ENCODE peak calls at places on chromosomes 2 and 18, in seven cellular contexts. V is tibial nerve, J is fibroblast of lung, D is psoas muscle, T is BE2C, N is upper lobe of left lung, Y is upper lobe of right lung. H is an unnamed sample. For H3K4me1, the result is how much of the 10 kb centered on the place peaks cover.

GRCh38 chr18:20997371-20997770 is 114.2 kb downstream of the ROCK1 start:
- DNase-seq in V (no peak), J (no peak), D (no peak), T (no peak), N (no peak), Y (no peak), H (peak)

GRCh38 chr2:149877913-149878312 is 290.3 kb upstream of the MMADHC start:
- DNase-seq in V (no peak), J (peak), D (no peak), T (no peak), N (no peak), Y (no peak), H (no peak)

GRCh38 chr2:137809252-137809651 is 155.0 kb upstream of the HNMT start:
- DNase-seq in V (no peak), J (no peak), D (no peak), T (no peak), N (no peak), Y (no peak), H (no peak)

GRCh38 chr2:26640331-26640745 is 828 bp downstream of the CIB4 start:
- DNase-seq in V (no peak), J (peak), D (no peak), T (peak), N (peak), Y (no peak), H (peak)

GRCh38 chr2:215941726-215942125 is 71.6 kb downstream of the MREG start:
- DNase-seq in V (no peak), J (no peak), D (no peak), T (no peak), N (no peak), Y (no peak), H (no peak)

GRCh38 chr2:59204040-59204439 is 962.9 kb upstream of the FANCL start:
- DNase-seq in V (no peak), J (no peak), D (no peak), T (no peak), N (no peak), Y (no peak), H (no peak)

GRCh38 chr18:78605255-78605654 is 374.4 kb upstream of the SALL3 start:
- DNase-seq in V (no peak), J (no peak), D (no peak), T (no peak), N (no peak), Y (no peak), H (no peak)

GRCh38 chr2:228545041-228545440 is 363.6 kb upstream of the SPHKAP start:
- DNase-seq in V (no peak), J (peak), D (no peak), T (no peak), N (no peak), Y (no peak), H (peak)

GRCh38 chr18:644395-645004 is 13.0 kb upstream of the TYMS start:
- DNase-seq in V (no peak), J (peak), D (no peak), T (no peak), N (no peak), Y (no peak), H (no peak)
- TF ChIP-seq CTCF in V (no peak), J (no peak), D (no peak), T (peak), N (no peak), Y (no peak), H (no peak)

GRCh38 chr2:121475811-121476571 is 54.7 kb upstream of the RNU4ATAC start:
- DNase-seq in V (no peak), J (peak), D (no peak), T (no peak), N (no peak), Y (no peak), H (no peak)
- H3K4me1 ChIP-seq in V (half or more), J (under half), D (half or more), T (under half), N (under half), Y (under half), H (under half)

DNA sequence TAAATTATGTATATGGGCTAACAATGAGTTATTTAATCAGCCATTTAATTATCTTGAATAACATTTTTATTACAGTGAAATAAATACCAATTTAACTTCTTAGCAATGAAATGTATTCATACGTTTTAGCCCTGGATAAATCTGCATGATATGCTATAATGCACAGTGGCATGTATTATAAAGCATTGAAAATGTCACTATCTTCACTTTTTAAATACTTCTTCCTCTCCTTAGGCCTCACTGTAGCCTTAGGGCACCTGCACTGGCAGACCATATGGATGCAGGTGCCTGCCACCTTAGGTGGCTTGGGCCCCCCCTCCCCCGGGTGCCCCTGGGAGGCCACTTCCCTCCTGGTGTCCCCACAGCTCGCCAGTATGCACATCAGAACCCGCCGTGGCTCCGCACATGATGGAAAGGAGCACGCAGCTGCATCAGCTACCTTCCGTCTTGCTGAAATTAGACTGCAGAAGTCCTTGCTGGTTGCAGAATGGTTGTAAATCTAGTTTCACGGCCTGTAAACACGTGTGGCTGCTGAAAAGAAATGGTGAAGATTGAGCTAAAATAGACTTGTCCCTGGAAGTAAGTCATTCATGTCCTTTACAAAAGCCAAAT is 56.7 kb downstream of the ADI1 start:
- DNase-seq in V (peak), J (no peak), D (no peak), T (peak), N (no peak), Y (no peak), H (no peak)
- TF ChIP-seq CTCF in V (no peak), J (no peak), D (no peak), T (no peak), N (no peak), Y (peak), H (no peak)

GRCh38 chr2:43486604-43487003 is 109.2 kb downstream of the THADA start:
- DNase-seq in V (no peak), J (no peak), D (no peak), T (no peak), N (no peak), Y (no peak), H (no peak)

GRCh38 chr2:43482974-43483373 is 112.9 kb downstream of the THADA start:
- DNase-seq in V (no peak), J (peak), D (no peak), T (no peak), N (no peak), Y (no peak), H (no peak)

GRCh38 chr2:43481927-43482542 is 113.8 kb downstream of the THADA start:
- DNase-seq in V (no peak), J (no peak), D (no peak), T (no peak), N (no peak), Y (no peak), H (no peak)

GRCh38 chr2:43480874-43481273 is 115.0 kb downstream of the THADA start:
- DNase-seq in V (no peak), J (no peak), D (no peak), T (no peak), N (no peak), Y (no peak), H (no peak)

DNA sequence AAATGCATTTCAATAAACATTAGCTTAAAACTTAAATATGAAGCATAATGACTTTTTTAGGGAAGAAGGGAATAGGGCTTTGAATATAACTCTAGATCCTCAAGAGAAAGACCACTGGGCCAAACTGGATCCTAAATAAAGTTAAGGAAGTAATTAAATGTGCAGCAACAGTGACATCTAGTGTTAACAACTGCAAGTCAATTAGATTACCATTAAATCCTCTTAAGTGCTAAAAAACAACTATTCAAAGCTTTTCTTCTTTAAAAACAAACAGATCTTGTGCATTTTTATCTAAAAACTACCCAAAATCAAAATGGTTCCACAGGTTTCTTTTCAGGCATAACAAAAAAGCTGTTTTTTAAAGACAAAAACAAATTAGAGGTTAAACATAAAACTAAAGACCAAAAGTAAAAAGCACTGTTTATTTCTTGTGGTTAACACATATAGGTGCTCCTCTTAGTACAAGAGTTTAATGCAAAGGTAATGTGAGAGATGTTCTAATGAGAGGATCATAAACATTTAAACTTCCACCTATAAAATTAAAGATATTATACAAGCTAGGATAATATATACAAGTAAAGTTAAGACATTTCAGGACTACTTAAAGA is 111.4 kb downstream of the THADA start:
- DNase-seq in V (no peak), J (peak), D (no peak), T (peak), N (no peak), Y (no peak), H (peak)
- H3K4me1 ChIP-seq in V (half or more), J (under half), D (under half), T (under half), N (under half), Y (under half), H (under half)